ENCODE peak calls at places on chromosomes 16 and 17, in eight cellular contexts. W is fibroblast of the aortic adventitia, L is HFFc6, I is HCT116, G is NB4, K is hepatocyte, X is cardiac fibroblast, J is retinal pigment epithelial cell. V is an unnamed sample.

GRCh38 chr17:6460531-6461161 is 16.4 kb downstream of the PIMREG start:
- DNase-seq in W (no peak), L (no peak), I (no peak), G (no peak), K (no peak), X (no peak), J (no peak), V (no peak)

GRCh38 chr17:81040791-81041337 is 5.9 kb downstream of the BAIAP2 start:
- DNase-seq in W (peak), L (peak), I (no peak), G (peak), K (no peak), X (peak), J (no peak), V (no peak)

GRCh38 chr16:79388396-79388795 is 212.1 kb downstream of the MAF start:
- DNase-seq in W (no peak), L (no peak), I (no peak), G (no peak), K (no peak), X (no peak), J (no peak), V (no peak)

GRCh38 chr16:10447289-10447688 is 61.4 kb downstream of the ATF7IP2 start:
- DNase-seq in W (no peak), L (no peak), I (no peak), G (no peak), K (no peak), X (no peak), J (no peak), V (no peak)

GRCh38 chr16:84315422-84315821 is 20.7 kb downstream of the WFDC1 start:
- DNase-seq in W (peak), L (no peak), I (no peak), G (peak), K (no peak), X (peak), J (no peak), V (no peak)

GRCh38 chr17:20234266-20234665 is 225.1 kb downstream of the SPECC1 start:
- DNase-seq in W (no peak), L (no peak), I (no peak), G (no peak), K (no peak), X (no peak), J (no peak), V (no peak)

GRCh38 chr17:48840441-48840840 is 9.6 kb downstream of the CALCOCO2 start:
- DNase-seq in W (peak), L (no peak), I (no peak), G (no peak), K (no peak), X (peak), J (peak), V (no peak)

GRCh38 chr16:4200000-4200780 is 41.7 kb downstream of the SRL start:
- DNase-seq in W (peak), L (peak), I (peak), G (peak), K (peak), X (peak), J (no peak), V (no peak)

GRCh38 chr17:50056217-50056960 is 479 bp downstream of the ITGA3 start:
- DNase-seq in W (peak), L (peak), I (no peak), G (peak), K (peak), X (peak), J (no peak), V (no peak)

GRCh38 chr17:12859520-12859919 is 70.2 kb downstream of the ARHGAP44 start:
- DNase-seq in W (no peak), L (no peak), I (no peak), G (no peak), K (no peak), X (peak), J (no peak), V (no peak)

GRCh38 chr16:48895142-48895541 is 285.2 kb upstream of the N4BP1 start:
- DNase-seq in W (no peak), L (no peak), I (no peak), G (peak), K (no peak), X (no peak), J (no peak), V (no peak)

GRCh38 chr16:2032285-2033056 is 5.8 kb downstream of the NHERF2 start:
- DNase-seq in W (no peak), L (peak), I (no peak), G (peak), K (no peak), X (no peak), J (no peak), V (no peak)

GRCh38 chr17:77282524-77283515 is 142.1 kb downstream of the SEC14L1 start:
- DNase-seq in W (no peak), L (no peak), I (no peak), G (no peak), K (peak), X (peak), J (no peak), V (no peak)

GRCh38 chr16:3246876-3247275 is 9.6 kb downstream of the MEFV start:
- DNase-seq in W (no peak), L (no peak), I (no peak), G (no peak), K (no peak), X (no peak), J (no peak), V (no peak)

GRCh38 chr16:11547517-11547916 is 39.2 kb downstream of the LITAF start:
- DNase-seq in W (no peak), L (no peak), I (no peak), G (no peak), K (no peak), X (no peak), J (no peak), V (no peak)

GRCh38 chr16:55324491-55325447 is 766 bp downstream of the IRX6 start:
- DNase-seq in W (no peak), L (no peak), I (no peak), G (no peak), K (no peak), X (no peak), J (no peak), V (no peak)

GRCh38 chr16:57689772-57690558 is 4.6 kb upstream of the DRC7 start:
- DNase-seq in W (peak), L (no peak), I (no peak), G (peak), K (no peak), X (no peak), J (no peak), V (no peak)

GRCh38 chr16:67868290-67868689 is 4.6 kb upstream of the EDC4 start:
- DNase-seq in W (no peak), L (no peak), I (no peak), G (no peak), K (no peak), X (no peak), J (no peak), V (no peak)

GRCh38 chr16:66251406-66252160 is 114.9 kb upstream of the CDH5 start:
- DNase-seq in W (no peak), L (no peak), I (no peak), G (no peak), K (no peak), X (no peak), J (no peak), V (no peak)

GRCh38 chr16:84804326-84804725 is 15.5 kb upstream of the CRISPLD2 start:
- DNase-seq in W (no peak), L (no peak), I (no peak), G (no peak), K (no peak), X (no peak), J (no peak), V (no peak)

GRCh38 chr16:10839271-10839661 is 20.7 kb upstream of the TVP23A start:
- DNase-seq in W (no peak), L (no peak), I (no peak), G (no peak), K (no peak), X (no peak), J (no peak), V (no peak)

GRCh38 chr17:76638263-76638662 is 5.3 kb downstream of the ST6GALNAC1 start:
- DNase-seq in W (no peak), L (no peak), I (no peak), G (no peak), K (no peak), X (no peak), J (no peak), V (no peak)

GRCh38 chr16:75114179-75114945 is 2.2 kb downstream of the LDHD start:
- DNase-seq in W (no peak), L (no peak), I (no peak), G (no peak), K (no peak), X (no peak), J (no peak), V (no peak)

GRCh38 chr16:84593825-84594724 is 23.8 kb downstream of the COTL1 start:
- DNase-seq in W (no peak), L (no peak), I (no peak), G (peak), K (no peak), X (no peak), J (no peak), V (no peak)

GRCh38 chr16:29784901-29785500 is 5.5 kb upstream of the KIF22 start:
- DNase-seq in W (peak), L (no peak), I (no peak), G (no peak), K (peak), X (peak), J (no peak), V (no peak)

GRCh38 chr17:45149669-45150603 is 1.7 kb downstream of the HEXIM1 start:
- DNase-seq in W (peak), L (no peak), I (no peak), G (peak), K (peak), X (peak), J (no peak), V (no peak)

GRCh38 chr17:38925263-38925995 is at the start of gene LASP1NB:
- DNase-seq in W (peak), L (no peak), I (no peak), G (no peak), K (no peak), X (peak), J (no peak), V (no peak)

GRCh38 chr17:9465216-9465921 is 110.3 kb downstream of the STX8 start:
- DNase-seq in W (peak), L (no peak), I (no peak), G (no peak), K (no peak), X (peak), J (no peak), V (peak)

GRCh38 chr16:1455190-1456171 is 11.1 kb upstream of the CCDC154 start:
- DNase-seq in W (no peak), L (no peak), I (no peak), G (no peak), K (no peak), X (no peak), J (no peak), V (no peak)

GRCh38 chr17:75131278-75132017 is at the start of gene NT5C:
- DNase-seq in W (peak), L (peak), I (no peak), G (peak), K (peak), X (peak), J (no peak), V (no peak)
- TF ChIP-seq CTCF in W (peak), L (peak), I (peak), G (peak), K (peak), X (peak), J (peak), V (peak)

GRCh38 chr17:1089915-1090314 is 89.9 kb downstream of the ABR start:
- DNase-seq in W (no peak), L (no peak), I (no peak), G (peak), K (no peak), X (no peak), J (no peak), V (no peak)

GRCh38 chr17:1090454-1091189 is 89.2 kb downstream of the ABR start:
- DNase-seq in W (no peak), L (no peak), I (no peak), G (peak), K (no peak), X (no peak), J (no peak), V (no peak)

GRCh38 chr17:1091190-1091534 is 88.6 kb downstream of the ABR start:
- DNase-seq in W (no peak), L (no peak), I (no peak), G (no peak), K (no peak), X (no peak), J (no peak), V (no peak)

GRCh38 chr17:1083451-1084187 is 86.7 kb downstream of the TIMM22 start:
- DNase-seq in W (no peak), L (no peak), I (no peak), G (no peak), K (no peak), X (peak), J (no peak), V (no peak)

DNA sequence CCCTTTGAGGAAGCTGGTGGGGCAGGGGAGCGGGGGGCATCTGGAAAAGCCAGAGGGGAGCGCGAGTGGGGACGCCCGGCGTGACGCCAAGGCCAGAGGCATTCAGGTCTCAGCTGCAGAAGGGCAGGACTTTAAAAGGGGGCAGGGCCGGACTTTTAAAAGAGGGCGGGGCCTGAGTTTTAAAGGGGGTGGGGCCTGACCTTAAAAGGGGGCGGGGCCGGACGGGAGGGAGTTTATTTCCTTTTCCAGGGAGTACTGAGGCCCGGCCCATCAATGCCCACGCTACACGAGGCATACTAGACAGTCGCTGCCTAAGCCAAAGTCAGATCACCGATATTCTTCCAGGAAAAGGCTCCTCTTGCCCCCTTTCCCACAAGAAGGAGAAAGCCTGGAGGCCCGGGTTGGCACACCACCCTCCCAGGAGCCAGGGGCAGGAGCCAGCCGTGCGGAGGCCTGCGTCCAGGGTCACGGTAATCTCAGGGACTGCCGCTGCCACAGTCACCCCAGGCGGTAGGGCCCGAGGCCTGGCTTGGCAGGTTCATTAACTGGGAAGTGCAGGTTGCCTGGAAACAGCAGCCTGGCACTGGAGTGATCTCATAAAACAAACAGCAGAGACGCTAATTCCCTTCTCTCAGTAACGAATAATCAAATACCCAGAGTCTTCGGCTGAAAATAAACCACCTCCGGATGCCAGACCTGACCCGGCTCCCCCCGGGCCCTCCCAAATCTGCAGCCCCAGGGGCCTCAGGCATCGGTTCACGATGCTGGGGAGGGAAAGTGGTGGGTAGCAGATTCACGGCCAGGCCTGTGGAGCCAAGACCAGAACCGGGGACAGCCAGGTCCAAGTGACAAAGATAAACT is 90.7 kb downstream of the TIMM22 start:
- DNase-seq in W (peak), L (no peak), I (no peak), G (no peak), K (peak), X (no peak), J (peak), V (no peak)
- TF ChIP-seq CTCF in W (no peak), L (no peak), I (no peak), G (no peak), K (no peak), X (no peak), J (no peak), V (no peak)

GRCh38 chr17:31266042-31266441 is 31.0 kb downstream of the OMG start:
- DNase-seq in W (no peak), L (no peak), I (no peak), G (peak), K (no peak), X (no peak), J (no peak), V (no peak)
- TF ChIP-seq CTCF in W (no peak), L (peak), I (peak), G (peak), K (peak), X (peak), J (peak), V (no peak)

GRCh38 chr16:88747588-88748301 is 37.3 kb downstream of the PIEZO1 start:
- DNase-seq in W (no peak), L (no peak), I (peak), G (peak), K (no peak), X (peak), J (no peak), V (no peak)
- TF ChIP-seq CTCF in W (no peak), L (peak), I (peak), G (peak), K (peak), X (peak), J (peak), V (peak)

V was measured in AG04449.